ENCODE peak calls at places on chromosomes 1 and 21, in ten cellular contexts. One of them, this sample, is unnamed.

GRCh38 chr1:9320520-9321479 is 28.1 kb downstream of the SPSB1 start:
- DNase-seq in astrocyte of the spinal cord: no peak
- DNase-seq in RWPE1: no peak
- DNase-seq in nephron progenitor cell: peak
- DNase-seq in H7: peak
- DNase-seq in head of caudate nucleus: no peak
- DNase-seq in cardiac fibroblast: peak
- DNase-seq in GM13976: no peak
- DNase-seq in nucleus accumbens: no peak
- DNase-seq in Daoy: no peak
- DNase-seq in this sample: no peak

GRCh38 chr21:42102063-42102462 is 30.9 kb downstream of the UMODL1 start:
- DNase-seq in nephron progenitor cell: no peak
- DNase-seq in head of caudate nucleus: no peak
- DNase-seq in nucleus accumbens: no peak
- DNase-seq in Daoy: peak
- DNase-seq in H7: no peak
- DNase-seq in astrocyte of the spinal cord: no peak
- DNase-seq in cardiac fibroblast: no peak
- DNase-seq in RWPE1: no peak
- DNase-seq in GM13976: no peak
- DNase-seq in this sample: no peak

GRCh38 chr1:11044086-11044848 is 2.8 kb downstream of the MASP2 start:
- DNase-seq in nucleus accumbens: no peak
- DNase-seq in GM13976: peak
- DNase-seq in nephron progenitor cell: no peak
- DNase-seq in H7: peak
- DNase-seq in Daoy: no peak
- DNase-seq in head of caudate nucleus: no peak
- DNase-seq in RWPE1: no peak
- DNase-seq in cardiac fibroblast: no peak
- DNase-seq in astrocyte of the spinal cord: no peak
- DNase-seq in this sample: no peak

GRCh38 chr1:6474815-6475282 is 8.9 kb upstream of the TNFRSF25 start:
- DNase-seq in Daoy: no peak
- DNase-seq in astrocyte of the spinal cord: no peak
- DNase-seq in H7: peak
- DNase-seq in RWPE1: no peak
- DNase-seq in GM13976: no peak
- DNase-seq in cardiac fibroblast: no peak
- DNase-seq in nephron progenitor cell: no peak
- DNase-seq in head of caudate nucleus: no peak
- DNase-seq in nucleus accumbens: no peak
- DNase-seq in this sample: no peak

GRCh38 chr1:6025269-6026094 is 20.2 kb upstream of the KCNAB2 start:
- DNase-seq in H7: peak
- DNase-seq in head of caudate nucleus: peak
- DNase-seq in nephron progenitor cell: no peak
- DNase-seq in RWPE1: peak
- DNase-seq in astrocyte of the spinal cord: no peak
- DNase-seq in GM13976: no peak
- DNase-seq in nucleus accumbens: no peak
- DNase-seq in Daoy: peak
- DNase-seq in cardiac fibroblast: no peak
- DNase-seq in this sample: no peak

GRCh38 chr1:55700359-55701130 is 485.4 kb upstream of the USP24 start:
- DNase-seq in H7: no peak
- DNase-seq in Daoy: peak
- DNase-seq in head of caudate nucleus: no peak
- DNase-seq in cardiac fibroblast: peak
- DNase-seq in astrocyte of the spinal cord: no peak
- DNase-seq in nucleus accumbens: no peak
- DNase-seq in RWPE1: no peak
- DNase-seq in GM13976: no peak
- DNase-seq in nephron progenitor cell: no peak
- DNase-seq in this sample: no peak

GRCh38 chr1:212062832-212063438 is 27.4 kb downstream of the DTL start:
- DNase-seq in H7: peak
- DNase-seq in nephron progenitor cell: no peak
- DNase-seq in RWPE1: peak
- DNase-seq in GM13976: peak
- DNase-seq in head of caudate nucleus: no peak
- DNase-seq in cardiac fibroblast: peak
- DNase-seq in nucleus accumbens: no peak
- DNase-seq in Daoy: peak
- DNase-seq in astrocyte of the spinal cord: peak
- DNase-seq in this sample: no peak

GRCh38 chr1:215660259-215660658 is 93.2 kb downstream of the KCTD3 start:
- DNase-seq in cardiac fibroblast: no peak
- DNase-seq in nephron progenitor cell: no peak
- DNase-seq in RWPE1: no peak
- DNase-seq in H7: no peak
- DNase-seq in head of caudate nucleus: no peak
- DNase-seq in Daoy: no peak
- DNase-seq in GM13976: no peak
- DNase-seq in nucleus accumbens: no peak
- DNase-seq in astrocyte of the spinal cord: no peak
- DNase-seq in this sample: no peak

GRCh38 chr21:42146821-42147220 is 72.1 kb upstream of the ABCG1 start:
- DNase-seq in Daoy: no peak
- DNase-seq in H7: no peak
- DNase-seq in astrocyte of the spinal cord: no peak
- DNase-seq in cardiac fibroblast: no peak
- DNase-seq in RWPE1: no peak
- DNase-seq in nephron progenitor cell: no peak
- DNase-seq in GM13976: no peak
- DNase-seq in head of caudate nucleus: no peak
- DNase-seq in nucleus accumbens: no peak
- DNase-seq in this sample: no peak

GRCh38 chr1:54927475-54928240 is 40.7 kb upstream of the DHCR24 start:
- DNase-seq in nucleus accumbens: no peak
- DNase-seq in astrocyte of the spinal cord: peak
- DNase-seq in head of caudate nucleus: peak
- DNase-seq in GM13976: no peak
- DNase-seq in RWPE1: no peak
- DNase-seq in H7: no peak
- DNase-seq in cardiac fibroblast: peak
- DNase-seq in Daoy: no peak
- DNase-seq in nephron progenitor cell: no peak
- DNase-seq in this sample: no peak

GRCh38 chr1:211783897-211784296 is 46.7 kb downstream of the LPGAT1 start:
- DNase-seq in H7: no peak
- DNase-seq in RWPE1: no peak
- DNase-seq in cardiac fibroblast: no peak
- DNase-seq in head of caudate nucleus: no peak
- DNase-seq in Daoy: no peak
- DNase-seq in astrocyte of the spinal cord: no peak
- DNase-seq in GM13976: no peak
- DNase-seq in nucleus accumbens: no peak
- DNase-seq in nephron progenitor cell: no peak
- DNase-seq in this sample: no peak

GRCh38 chr1:55305735-55306134 is 90.6 kb upstream of the USP24 start:
- DNase-seq in H7: no peak
- DNase-seq in astrocyte of the spinal cord: no peak
- DNase-seq in Daoy: peak
- DNase-seq in RWPE1: no peak
- DNase-seq in head of caudate nucleus: no peak
- DNase-seq in GM13976: no peak
- DNase-seq in nephron progenitor cell: no peak
- DNase-seq in cardiac fibroblast: peak
- DNase-seq in nucleus accumbens: no peak
- DNase-seq in this sample: no peak

GRCh38 chr1:155884028-155884950 is 24.9 kb downstream of the SYT11 start:
- DNase-seq in astrocyte of the spinal cord: no peak
- DNase-seq in nephron progenitor cell: no peak
- DNase-seq in head of caudate nucleus: no peak
- DNase-seq in H7: no peak
- DNase-seq in GM13976: peak
- DNase-seq in nucleus accumbens: no peak
- DNase-seq in cardiac fibroblast: no peak
- DNase-seq in Daoy: no peak
- DNase-seq in RWPE1: no peak
- DNase-seq in this sample: no peak

GRCh38 chr1:113140588-113141446 is 67.8 kb downstream of the LRIG2 start:
- DNase-seq in nephron progenitor cell: peak
- DNase-seq in nucleus accumbens: peak
- DNase-seq in astrocyte of the spinal cord: peak
- DNase-seq in GM13976: peak
- DNase-seq in head of caudate nucleus: peak
- DNase-seq in Daoy: peak
- DNase-seq in RWPE1: peak
- DNase-seq in cardiac fibroblast: peak
- DNase-seq in H7: peak
- DNase-seq in this sample: peak

GRCh38 chr1:196305216-196305615 is 303.0 kb downstream of the KCNT2 start:
- DNase-seq in H7: no peak
- DNase-seq in RWPE1: no peak
- DNase-seq in head of caudate nucleus: no peak
- DNase-seq in cardiac fibroblast: no peak
- DNase-seq in nucleus accumbens: no peak
- DNase-seq in GM13976: no peak
- DNase-seq in astrocyte of the spinal cord: no peak
- DNase-seq in Daoy: no peak
- DNase-seq in nephron progenitor cell: no peak
- DNase-seq in this sample: no peak

GRCh38 chr1:169711469-169712308 is at the start of gene SELL:
- DNase-seq in head of caudate nucleus: peak
- DNase-seq in H7: peak
- DNase-seq in GM13976: peak
- DNase-seq in RWPE1: peak
- DNase-seq in nephron progenitor cell: peak
- DNase-seq in Daoy: peak
- DNase-seq in astrocyte of the spinal cord: peak
- DNase-seq in cardiac fibroblast: peak
- DNase-seq in nucleus accumbens: peak
- DNase-seq in this sample: peak

GRCh38 chr1:52523376-52523775 is 29.5 kb downstream of the TUT4 start:
- DNase-seq in H7: no peak
- DNase-seq in cardiac fibroblast: peak
- DNase-seq in Daoy: peak
- DNase-seq in nephron progenitor cell: no peak
- DNase-seq in head of caudate nucleus: no peak
- DNase-seq in RWPE1: no peak
- DNase-seq in astrocyte of the spinal cord: peak
- DNase-seq in GM13976: no peak
- DNase-seq in nucleus accumbens: no peak
- DNase-seq in this sample: no peak

GRCh38 chr21:26800455-26801454 is 44.5 kb downstream of the ADAMTS1 start:
- DNase-seq in head of caudate nucleus: no peak
- DNase-seq in nucleus accumbens: no peak
- DNase-seq in cardiac fibroblast: peak
- DNase-seq in astrocyte of the spinal cord: peak
- DNase-seq in nephron progenitor cell: no peak
- DNase-seq in H7: no peak
- DNase-seq in Daoy: no peak
- DNase-seq in RWPE1: no peak
- DNase-seq in GM13976: no peak
- DNase-seq in this sample: no peak

GRCh38 chr1:172918478-172918877 is 132.3 kb downstream of the TNFSF18 start:
- DNase-seq in Daoy: no peak
- DNase-seq in H7: no peak
- DNase-seq in head of caudate nucleus: no peak
- DNase-seq in nephron progenitor cell: no peak
- DNase-seq in GM13976: no peak
- DNase-seq in astrocyte of the spinal cord: no peak
- DNase-seq in nucleus accumbens: no peak
- DNase-seq in cardiac fibroblast: no peak
- DNase-seq in RWPE1: no peak
- DNase-seq in this sample: no peak

GRCh38 chr1:41806472-41807155 is 112.1 kb downstream of the HIVEP3 start:
- DNase-seq in H7: no peak
- DNase-seq in cardiac fibroblast: no peak
- DNase-seq in nephron progenitor cell: no peak
- DNase-seq in Daoy: peak
- DNase-seq in astrocyte of the spinal cord: no peak
- DNase-seq in RWPE1: no peak
- DNase-seq in nucleus accumbens: no peak
- DNase-seq in GM13976: peak
- DNase-seq in head of caudate nucleus: no peak
- DNase-seq in this sample: no peak

GRCh38 chr1:39656416-39656815 is 15.5 kb downstream of the NT5C1A start:
- DNase-seq in nucleus accumbens: no peak
- DNase-seq in RWPE1: no peak
- DNase-seq in cardiac fibroblast: no peak
- DNase-seq in GM13976: no peak
- DNase-seq in head of caudate nucleus: no peak
- DNase-seq in H7: no peak
- DNase-seq in Daoy: no peak
- DNase-seq in astrocyte of the spinal cord: no peak
- DNase-seq in nephron progenitor cell: no peak
- DNase-seq in this sample: no peak

GRCh38 chr1:167683641-167684502 is 37.9 kb upstream of the MPZL1 start:
- DNase-seq in Daoy: peak
- DNase-seq in head of caudate nucleus: no peak
- DNase-seq in GM13976: no peak
- DNase-seq in cardiac fibroblast: peak
- DNase-seq in H7: peak
- DNase-seq in RWPE1: no peak
- DNase-seq in nephron progenitor cell: peak
- DNase-seq in nucleus accumbens: no peak
- DNase-seq in astrocyte of the spinal cord: peak
- DNase-seq in this sample: peak